ENCODE peak calls at places on chromosomes 2 and 18, in eight cellular contexts. G is progenitor cell of endocrine pancreas; Z is psoas muscle; Q is SHP77 treated with DMSO at 0.1 percent for 48 hours; K is HT1080; P is activated naive CD4-positive, alpha-beta T cell treated with anti-CD3 and anti-CD28 coated beads for 36 hours; V is hypothalamus; D is cerebellum. X is an unnamed sample.

GRCh38 chr18:68429809-68430208 is 285.1 kb downstream of the TMX3 start:
- DNase-seq in Z (no peak), G (no peak), D (no peak), K (peak), V (no peak), Q (no peak), P (no peak), X (no peak)

GRCh38 chr2:31208240-31208639 is 9.1 kb downstream of the CAPN14 start:
- DNase-seq in Q (no peak), D (no peak), G (no peak), Z (no peak), K (no peak), V (no peak), P (no peak), X (no peak)

GRCh38 chr18:50581517-50581916 is 21.6 kb downstream of the MAPK4 start:
- DNase-seq in Q (no peak), D (no peak), V (no peak), G (no peak), Z (no peak), P (no peak), K (no peak), X (no peak)

GRCh38 chr2:108621087-108621559 is 86.9 kb downstream of the LIMS1 start:
- DNase-seq in P (peak), G (no peak), D (no peak), Z (no peak), V (no peak), Q (peak), K (peak), X (peak)

GRCh38 chr2:238325694-238326093 is 5.4 kb downstream of the TRAF3IP1 start:
- DNase-seq in G (no peak), K (no peak), Z (no peak), P (no peak), D (no peak), V (no peak), Q (no peak), X (no peak)

GRCh38 chr2:189441709-189442074 is 418 bp downstream of the WDR75 start:
- DNase-seq in P (no peak), G (no peak), Q (peak), V (peak), Z (no peak), K (no peak), D (no peak), X (peak)

GRCh38 chr18:55633032-55633431 is 45.0 kb upstream of the TCF4 start:
- DNase-seq in Z (no peak), K (no peak), P (no peak), Q (no peak), V (no peak), D (no peak), G (no peak), X (no peak)

GRCh38 chr2:60536716-60537115 is 16.7 kb downstream of the BCL11A start:
- DNase-seq in K (no peak), Q (no peak), Z (no peak), G (no peak), D (no peak), P (no peak), V (no peak), X (no peak)

GRCh38 chr2:200212862-200213425 is 93.5 kb upstream of the SPATS2L start:
- DNase-seq in D (no peak), K (no peak), G (no peak), P (no peak), Z (no peak), Q (no peak), V (no peak), X (no peak)

GRCh38 chr2:11342561-11343343 is 1.7 kb downstream of the ROCK2 start:
- DNase-seq in G (no peak), P (no peak), Z (no peak), K (peak), V (no peak), D (no peak), Q (no peak), X (no peak)

GRCh38 chr2:195509551-195509950 is 147.5 kb upstream of the SLC39A10 start:
- DNase-seq in D (no peak), G (no peak), Z (no peak), P (no peak), Q (no peak), K (no peak), V (no peak), X (no peak)

GRCh38 chr2:73984203-73984921 is at the start of gene TET3:
- DNase-seq in Z (peak), G (peak), D (no peak), V (no peak), P (peak), K (no peak), Q (no peak), X (no peak)

GRCh38 chr2:174778479-174778962 is 14.2 kb upstream of the CHRNA1 start:
- DNase-seq in Z (peak), P (peak), D (no peak), Q (no peak), V (no peak), K (peak), G (no peak), X (no peak)

GRCh38 chr18:45626330-45627203 is 11.3 kb downstream of the SLC14A2 start:
- DNase-seq in D (no peak), Z (no peak), K (peak), G (no peak), Q (no peak), V (no peak), P (no peak), X (no peak)

GRCh38 chr2:67799889-67800288 is 262.9 kb downstream of the C1D start:
- DNase-seq in D (no peak), P (no peak), Q (no peak), Z (no peak), G (no peak), V (no peak), K (no peak), X (no peak)

GRCh38 chr2:230664128-230664527 is 48.5 kb upstream of the CAB39 start:
- DNase-seq in G (no peak), D (no peak), V (peak), P (peak), K (peak), Q (no peak), Z (peak), X (no peak)

GRCh38 chr2:160581035-160581434 is 87.4 kb upstream of the RBMS1 start:
- DNase-seq in Q (no peak), G (no peak), K (peak), V (no peak), Z (no peak), D (no peak), P (no peak), X (no peak)

GRCh38 chr2:30233142-30233961 is 2.0 kb downstream of the LBH start:
- DNase-seq in K (no peak), Z (no peak), D (no peak), V (no peak), Q (no peak), G (no peak), P (no peak), X (no peak)

GRCh38 chr2:63614448-63614968 is 25.7 kb downstream of the MDH1 start:
- DNase-seq in V (no peak), G (no peak), Q (no peak), Z (no peak), K (peak), P (no peak), D (no peak), X (no peak)

GRCh38 chr2:109523536-109524361 is 90.0 kb downstream of the SEPTIN10 start:
- DNase-seq in G (no peak), V (no peak), D (no peak), K (no peak), P (no peak), Z (no peak), Q (no peak), X (no peak)

GRCh38 chr2:168758970-168759820 is 43.2 kb upstream of the NOSTRIN start:
- DNase-seq in Z (no peak), D (peak), G (no peak), V (no peak), P (peak), Q (peak), K (peak), X (no peak)

GRCh38 chr2:62423235-62423634 is 82.8 kb downstream of the TMEM17 start:
- DNase-seq in K (no peak), V (no peak), Q (no peak), Z (no peak), D (no peak), P (no peak), G (no peak), X (no peak)

GRCh38 chr2:147546109-147546508 is 298.7 kb upstream of the ACVR2A start:
- DNase-seq in D (no peak), V (no peak), P (no peak), Q (no peak), Z (no peak), K (no peak), G (no peak), X (no peak)

GRCh38 chr2:46900381-46900780 is 15.2 kb downstream of the MCFD2 start:
- DNase-seq in Q (no peak), Z (no peak), D (no peak), P (no peak), V (no peak), K (no peak), G (no peak), X (no peak)

GRCh38 chr2:119914266-119914665 is 98.6 kb upstream of the EPB41L5 start:
- DNase-seq in V (no peak), K (no peak), Z (no peak), G (no peak), Q (no peak), D (no peak), P (no peak), X (no peak)

GRCh38 chr2:155825876-155826275 is 506.6 kb downstream of the NR4A2 start:
- DNase-seq in Q (no peak), P (no peak), Z (no peak), G (no peak), K (no peak), D (no peak), V (no peak), X (no peak)

GRCh38 chr2:188494906-188495305 is 203.2 kb downstream of the GULP1 start:
- DNase-seq in D (no peak), Z (no peak), V (no peak), K (no peak), G (no peak), Q (no peak), P (no peak), X (no peak)

GRCh38 chr2:9613291-9613690 is 17.5 kb downstream of the YWHAQ start:
- DNase-seq in G (no peak), Z (no peak), P (no peak), Q (no peak), K (peak), D (no peak), V (no peak), X (no peak)

GRCh38 chr18:79394438-79395307 is 1.1 kb upstream of the NFATC1 start:
- DNase-seq in V (no peak), Z (no peak), K (no peak), Q (no peak), P (peak), G (no peak), D (no peak), X (no peak)

GRCh38 chr2:17616405-17616804 is 75.9 kb downstream of the VSNL1 start:
- DNase-seq in Q (no peak), G (no peak), P (no peak), D (no peak), Z (no peak), K (no peak), V (no peak), X (no peak)

GRCh38 chr18:61896767-61897166 is 4.0 kb upstream of the RNF152 start:
- DNase-seq in P (no peak), V (no peak), Q (no peak), Z (no peak), K (peak), G (no peak), D (peak), X (no peak)

GRCh38 chr2:930935-931334 is 19.7 kb upstream of the SNTG2 start:
- DNase-seq in K (no peak), V (no peak), P (no peak), Q (no peak), D (no peak), G (no peak), Z (no peak), X (no peak)

GRCh38 chr2:161423351-161424178 is 7.5 kb downstream of the TBR1 start:
- DNase-seq in D (no peak), G (no peak), K (no peak), Q (no peak), Z (no peak), P (no peak), V (no peak), X (no peak)